ENCODE peak calls at places on chromosomes 11 and 22, in seven cellular contexts. R, Y, P, Z, W, N and G are unnamed samples.

GRCh38 chr22:48476599-48476998 is 1351.1 kb downstream of the BRD1 start:
- DNase-seq in Y (no peak), Z (peak; percentile 36), R (no peak), N (no peak), W (no peak), P (no peak), G (no peak)

GRCh38 chr22:23698094-23698493 is 7.3 kb downstream of the RGL4 start:
- DNase-seq in R (no peak), W (no peak), Y (no peak), N (no peak), P (no peak), Z (no peak), G (no peak)

GRCh38 chr11:124898711-124899110 is 1.0 kb upstream of the ROBO4 start:
- DNase-seq in N (no peak), W (peak; percentile 72), Y (no peak), R (no peak), P (peak; percentile 22), Z (no peak), G (no peak)

GRCh38 chr22:46948411-46949144 is 186.1 kb downstream of the TBC1D22A start:
- DNase-seq in Z (peak; percentile 22), N (no peak), P (no peak), Y (no peak), R (no peak), W (no peak), G (no peak)

GRCh38 chr11:93541884-93542752 is 1.1 kb downstream of the SMCO4 start:
- DNase-seq in W (peak; percentile 58), R (peak; percentile 29), Z (peak; percentile 40), Y (peak; percentile 51), N (no peak), P (no peak), G (peak; percentile 7)

GRCh38 chr11:95087171-95087570 is 2.5 kb upstream of the ENDOD1 start:
- DNase-seq in N (no peak), P (no peak), Y (no peak), W (no peak), Z (no peak), R (no peak), G (no peak)

GRCh38 chr22:20437253-20438065 is at the start of gene SCARF2:
- DNase-seq in W (peak; percentile 78), P (no peak), N (no peak), R (no peak), Y (no peak), Z (peak; percentile 73), G (no peak)

GRCh38 chr11:6609502-6610015 is 2.5 kb downstream of the TAF10 start:
- DNase-seq in Z (no peak), R (no peak), W (no peak), Y (no peak), N (no peak), P (no peak), G (no peak)

GRCh38 chr11:95451682-95452081 is 220.7 kb upstream of the SESN3 start:
- DNase-seq in P (no peak), R (no peak), Y (no peak), W (no peak), Z (no peak), N (no peak), G (no peak)

GRCh38 chr11:2574553-2575535 is 125.0 kb downstream of the KCNQ1OT1 start:
- DNase-seq in Z (no peak), W (peak; percentile 18), Y (no peak), R (no peak), P (no peak), N (no peak), G (no peak)

GRCh38 chr11:117096140-117096972 is 1.9 kb downstream of the SIK3 start:
- DNase-seq in W (no peak), N (peak; percentile 53), Y (peak; percentile 37), Z (no peak), P (no peak), R (peak; percentile 10), G (no peak)

GRCh38 chr11:38460901-38461300 is 1862.9 kb upstream of the RAG2 start:
- DNase-seq in P (peak; percentile 42), Y (no peak), W (peak; percentile 59), Z (peak; percentile 48), N (no peak), R (no peak), G (no peak)

GRCh38 chr11:45932217-45932616 is 9.8 kb downstream of the LARGE2 start:
- DNase-seq in Z (peak; percentile 28), P (no peak), W (no peak), R (no peak), N (no peak), Y (no peak), G (no peak)

GRCh38 chr11:94309757-94310156 is 5.4 kb downstream of the IZUMO1R start:
- DNase-seq in P (no peak), R (no peak), N (no peak), W (no peak), Z (no peak), Y (no peak), G (no peak)

GRCh38 chr11:85257837-85258236 is 369.3 kb downstream of the DLG2 start:
- DNase-seq in Y (no peak), N (no peak), R (no peak), P (no peak), Z (no peak), W (no peak), G (no peak)

GRCh38 chr11:2294340-2295290 is 7.1 kb downstream of the C11orf21 start:
- DNase-seq in Y (no peak), Z (peak; percentile 47), W (no peak), P (no peak), R (no peak), N (no peak), G (no peak)

GRCh38 chr22:31647516-31647915 is 14.5 kb downstream of the PISD start:
- DNase-seq in R (no peak), Z (no peak), N (no peak), P (peak; percentile 62), Y (no peak), W (no peak), G (no peak)

GRCh38 chr11:62208785-62209144 is 292 bp downstream of the SCGB2A1 start:
- DNase-seq in R (no peak), Z (no peak), Y (no peak), N (no peak), P (no peak), W (no peak), G (no peak)

GRCh38 chr11:133659542-133660201 is 127.4 kb upstream of the OPCML start:
- DNase-seq in W (no peak), R (no peak), N (no peak), P (no peak), Z (no peak), Y (no peak), G (no peak)

GRCh38 chr11:76767659-76768058 is 15.5 kb upstream of the TSKU start:
- DNase-seq in P (no peak), W (no peak), R (no peak), N (no peak), Z (no peak), Y (no peak), G (no peak)

GRCh38 chr11:61080986-61081590 is 21.2 kb upstream of the CD5 start:
- DNase-seq in R (no peak), Z (no peak), N (no peak), P (no peak), W (no peak), Y (no peak), G (no peak)

GRCh38 chr22:38435010-38435409 is 20.0 kb downstream of the KCNJ4 start:
- DNase-seq in W (no peak), Z (no peak), R (no peak), P (no peak), Y (no peak), N (no peak), G (no peak)

GRCh38 chr11:613369-613968 is 2.3 kb downstream of the IRF7 start:
- DNase-seq in Y (peak; percentile 89), W (peak; percentile 69), R (peak; percentile 50), P (no peak), N (peak; percentile 67), Z (peak; percentile 63), G (no peak)

GRCh38 chr11:7604331-7604973 is 68.8 kb downstream of the CYB5R2 start:
- DNase-seq in Y (no peak), W (no peak), P (no peak), Z (no peak), R (no peak), N (no peak), G (no peak)

GRCh38 chr22:18994056-18994455 is 58.0 kb upstream of the PRODH start:
- DNase-seq in N (no peak), W (no peak), R (no peak), Y (no peak), P (no peak), Z (no peak), G (no peak)

GRCh38 chr22:48890693-48891554 is 936.7 kb downstream of the BRD1 start:
- DNase-seq in Y (no peak), Z (peak; percentile 16), N (no peak), W (no peak), R (no peak), P (no peak), G (no peak)

GRCh38 chr11:47467372-47467771 is 18.4 kb upstream of the RAPSN start:
- DNase-seq in Z (no peak), P (no peak), W (no peak), N (no peak), Y (no peak), R (no peak), G (no peak)

GRCh38 chr11:27427183-27427980 is 45.2 kb downstream of the LGR4 start:
- DNase-seq in R (no peak), Z (no peak), P (no peak), Y (no peak), W (no peak), N (no peak), G (no peak)

GRCh38 chr11:68750197-68750987 is 928 bp downstream of the TESMIN start:
- DNase-seq in W (peak; percentile 25), R (peak; percentile 13), N (no peak), P (no peak), Y (no peak), Z (no peak), G (no peak)

GRCh38 chr11:26688701-26689100 is 33.2 kb downstream of the SLC5A12 start:
- DNase-seq in N (no peak), R (no peak), Y (no peak), Z (no peak), W (no peak), P (no peak), G (no peak)

GRCh38 chr11:120270386-120270785 is 30.4 kb downstream of the POU2F3 start:
- DNase-seq in W (no peak), P (no peak), Y (no peak), R (no peak), Z (no peak), N (no peak), G (no peak)

GRCh38 chr11:28461846-28462245 is 353.7 kb downstream of the METTL15 start:
- DNase-seq in Y (no peak), W (no peak), R (no peak), Z (no peak), N (no peak), P (no peak), G (no peak)

GRCh38 chr22:42515896-42516295 is 3.7 kb downstream of the RRP7A start:
- DNase-seq in N (no peak), Z (no peak), P (no peak), Y (no peak), R (no peak), W (no peak), G (no peak)

GRCh38 chr11:84398017-84398626 is 1112.0 kb upstream of the CCDC90B start:
- DNase-seq in R (no peak), Z (no peak), Y (no peak), N (no peak), P (no peak), W (no peak), G (no peak)

GRCh38 chr11:64331569-64332371 is 8.2 kb upstream of the CCDC88B start:
- DNase-seq in Z (peak; percentile 92), W (peak; percentile 88), P (peak; percentile 75), R (peak; percentile 60), Y (peak; percentile 87), N (peak; percentile 46), G (peak; percentile 81)

GRCh38 chr22:30043181-30043580 is 37.1 kb upstream of the HORMAD2 start:
- DNase-seq in R (no peak), N (no peak), P (no peak), Y (no peak), Z (no peak), W (no peak), G (no peak)